ENCODE peak calls at places on chromosomes 13 and 19, in eight cellular contexts. S is HepG2; D is pancreas; W is activated naive CD4-positive, alpha-beta T cell treated with anti-CD3 and anti-CD28 coated beads, Interleukin-2, amount 50 U/mL, for 72 hours; U is activated CD8-positive, alpha-beta memory T cell treated with anti-CD3 and anti-CD28 coated beads, Interleukin-2, amount 10 ng/mL, durations not matched to agents 7 days and 5 days; X is A549; J is CD4-positive, alpha-beta T cell; G is upper lobe of left lung. Q is an unnamed sample.

GRCh38 chr13:107882708-107883560 is 332.4 kb downstream of the LIG4 start:
- ATAC-seq in W (no peak), D (no peak), U (no peak), G (no peak), S (no peak), X (no peak), J (no peak), Q (no peak)

GRCh38 chr13:44493213-44493812 is 82.8 kb downstream of the TSC22D1 start:
- ATAC-seq in U (no peak), J (no peak), S (no peak), X (no peak), G (no peak), W (no peak), D (no peak), Q (no peak)

GRCh38 chr13:50974268-50974667 is 64.7 kb downstream of the RNASEH2B start:
- ATAC-seq in S (no peak), J (no peak), G (no peak), U (no peak), W (no peak), X (no peak), D (no peak), Q (no peak)

GRCh38 chr19:460877-461609 is at the start of gene SHC2:
- ATAC-seq in G (no peak), X (no peak), S (peak), W (no peak), J (no peak), U (no peak), D (peak), Q (no peak)

GRCh38 chr13:79194727-79195126 is 211.3 kb downstream of the RBM26 start:
- ATAC-seq in U (peak), X (no peak), D (no peak), S (no peak), G (no peak), J (no peak), W (no peak), Q (no peak)

GRCh38 chr13:79724348-79725103 is 243.6 kb downstream of the NDFIP2 start:
- ATAC-seq in S (peak), G (no peak), X (peak), U (no peak), J (no peak), W (no peak), D (peak), Q (no peak)

GRCh38 chr13:75813323-75813722 is 177.2 kb downstream of the LMO7 start:
- ATAC-seq in U (no peak), J (no peak), S (peak), G (peak), D (peak), X (no peak), W (no peak), Q (no peak)

GRCh38 chr13:53545340-53545941 is 516.8 kb downstream of the OLFM4 start:
- ATAC-seq in W (no peak), D (no peak), X (no peak), G (peak), S (no peak), J (no peak), U (no peak), Q (no peak)

GRCh38 chr13:108193806-108194205 is 21.5 kb downstream of the LIG4 start:
- ATAC-seq in W (no peak), D (no peak), G (no peak), X (no peak), U (no peak), J (no peak), S (no peak), Q (no peak)